ENCODE peak calls at places on chromosomes 7 and 10, in nine cellular contexts. A is stimulated activated CD8-positive, alpha-beta memory T cell treated with anti-CD3 and anti-CD28 coated beads, Interleukin-7, amount 100 ng/mL, for 1 hour; P is B cell; Z is GM23248; M is activated CD4-positive, alpha-beta T cell treated with anti-CD3 and anti-CD28 coated beads, Interleukin-2, amount 10 ng/mL, durations not matched to agents 7 days and 5 days; C is HTR-8/SVneo; N is HEK293T; J is NCI-H1694 treated with DMSO at 0.1 percent for 48 hours; L is fibroblast of pulmonary artery. I is an unnamed sample.

GRCh38 chr10:95741807-95742528 is 14.0 kb upstream of the ENTPD1 start:
- DNase-seq in A (no peak), P (peak; percentile 46), Z (peak; percentile 37), M (no peak), C (no peak), N (no peak), J (no peak), L (peak; percentile 92), I (no peak)

GRCh38 chr10:26213157-26213780 is 3.3 kb upstream of the GAD2 start:
- DNase-seq in A (no peak), P (no peak), Z (no peak), M (no peak), C (no peak), N (no peak), J (no peak), L (no peak), I (no peak)

GRCh38 chr7:154423219-154423618 is 371.0 kb downstream of the DPP6 start:
- DNase-seq in A (no peak), P (no peak), Z (no peak), M (no peak), C (no peak), N (no peak), J (no peak), L (no peak), I (no peak)

GRCh38 chr7:95772771-95773581 is 622 bp downstream of the DYNC1I1 start:
- DNase-seq in A (no peak), P (no peak), Z (peak; percentile 32), M (no peak), C (no peak), N (no peak), J (no peak), L (peak; percentile 44), I (peak; percentile 53)

GRCh38 chr10:102715880-102716279 is 1.4 kb downstream of the SFXN2 start:
- DNase-seq in A (no peak), P (no peak), Z (no peak), M (no peak), C (no peak), N (no peak), J (no peak), L (no peak), I (no peak)

GRCh38 chr7:77917500-77918262 is 119.1 kb downstream of the PHTF2 start:
- DNase-seq in A (no peak), P (no peak), Z (no peak), M (no peak), C (no peak), N (no peak), J (no peak), L (no peak), I (no peak)

GRCh38 chr10:61592581-61592980 is 70.1 kb upstream of the CABCOCO1 start:
- DNase-seq in A (no peak), P (no peak), Z (peak; percentile 16), M (no peak), C (no peak), N (peak; percentile 50), J (no peak), L (peak; percentile 28), I (no peak)

GRCh38 chr10:124123141-124123540 is 29.7 kb upstream of the CHST15 start:
- DNase-seq in A (no peak), P (no peak), Z (no peak), M (no peak), C (no peak), N (no peak), J (no peak), L (no peak), I (no peak)

GRCh38 chr10:36766921-36767320 is 358.5 kb upstream of the ANKRD30A start:
- DNase-seq in A (no peak), P (no peak), Z (no peak), M (no peak), C (no peak), N (no peak), J (no peak), L (no peak), I (no peak)

GRCh38 chr7:69982197-69982596 is 383.9 kb downstream of the AUTS2 start:
- DNase-seq in A (no peak), P (no peak), Z (peak; percentile 2), M (no peak), C (no peak), N (no peak), J (no peak), L (peak; percentile 17), I (no peak)

GRCh38 chr7:47407821-47408674 is 173.9 kb downstream of the TNS3 start:
- DNase-seq in A (no peak), P (no peak), Z (no peak), M (no peak), C (no peak), N (no peak), J (no peak), L (no peak), I (no peak)

GRCh38 chr10:43090188-43090587 is 13.3 kb downstream of the RET start:
- DNase-seq in A (no peak), P (no peak), Z (no peak), M (no peak), C (no peak), N (no peak), J (no peak), L (no peak), I (no peak)

GRCh38 chr7:2224934-2225333 is 7.8 kb downstream of the MAD1L1 start:
- DNase-seq in A (no peak), P (no peak), Z (no peak), M (no peak), C (no peak), N (no peak), J (no peak), L (no peak), I (no peak)

GRCh38 chr10:119293368-119293767 is 86.0 kb downstream of the GRK5 start:
- DNase-seq in A (no peak), P (no peak), Z (no peak), M (no peak), C (no peak), N (no peak), J (no peak), L (no peak), I (no peak)

GRCh38 chr7:130959743-130960207 is 225.8 kb upstream of the KLF14 start:
- DNase-seq in A (no peak), P (no peak), Z (peak; percentile 91), M (peak; percentile 70), C (peak; percentile 50), N (peak; percentile 45), J (no peak), L (peak; percentile 85), I (no peak)